ENCODE peak calls at places on chromosome 14, in nine cellular contexts. One of them, this sample, is unnamed.

GRCh38 chr14:71665157-71665556 is 267.1 kb upstream of the RGS6 start:
- DNase-seq in fibroblast of lung: peak; percentile 91
- DNase-seq in psoas muscle: no peak
- DNase-seq in IMR-90: peak; percentile 89
- DNase-seq in neural progenitor cell: no peak
- DNase-seq in CD8-positive, alpha-beta T cell: no peak
- DNase-seq in body of pancreas: no peak
- DNase-seq in A549: no peak
- DNase-seq in colonic mucosa: no peak
- DNase-seq in this sample: peak; percentile 53

GRCh38 chr14:66137076-66137475 is 349.1 kb upstream of the CCDC196 start:
- DNase-seq in fibroblast of lung: no peak
- DNase-seq in psoas muscle: no peak
- DNase-seq in IMR-90: no peak
- DNase-seq in neural progenitor cell: no peak
- DNase-seq in CD8-positive, alpha-beta T cell: no peak
- DNase-seq in body of pancreas: no peak
- DNase-seq in A549: no peak
- DNase-seq in colonic mucosa: no peak
- DNase-seq in this sample: no peak

GRCh38 chr14:103503296-103503695 is 19.3 kb downstream of the CKB start:
- DNase-seq in fibroblast of lung: no peak
- DNase-seq in psoas muscle: no peak
- DNase-seq in IMR-90: no peak
- DNase-seq in neural progenitor cell: no peak
- DNase-seq in CD8-positive, alpha-beta T cell: no peak
- DNase-seq in body of pancreas: no peak
- DNase-seq in A549: no peak
- DNase-seq in colonic mucosa: no peak
- DNase-seq in this sample: no peak

GRCh38 chr14:54253195-54253947 is 143.4 kb upstream of the CDKN3 start:
- DNase-seq in fibroblast of lung: peak; percentile 98
- DNase-seq in psoas muscle: no peak
- DNase-seq in IMR-90: peak; percentile 89
- DNase-seq in neural progenitor cell: no peak
- DNase-seq in CD8-positive, alpha-beta T cell: no peak
- DNase-seq in body of pancreas: no peak
- DNase-seq in A549: peak; percentile 33
- DNase-seq in colonic mucosa: no peak
- DNase-seq in this sample: peak; percentile 75

GRCh38 chr14:49598182-49598478 is 610 bp upstream of the LRR1 start:
- DNase-seq in fibroblast of lung: no peak
- DNase-seq in psoas muscle: peak; percentile 30
- DNase-seq in IMR-90: no peak
- DNase-seq in neural progenitor cell: no peak
- DNase-seq in CD8-positive, alpha-beta T cell: no peak
- DNase-seq in body of pancreas: peak; percentile 52
- DNase-seq in A549: peak; percentile 23
- DNase-seq in colonic mucosa: peak; percentile 53
- DNase-seq in this sample: no peak

GRCh38 chr14:71320734-71321555 is 413.7 kb downstream of the PCNX1 start:
- DNase-seq in fibroblast of lung: peak; percentile 72
- DNase-seq in psoas muscle: peak; percentile 63
- DNase-seq in IMR-90: peak; percentile 69
- DNase-seq in neural progenitor cell: peak; percentile 87
- DNase-seq in CD8-positive, alpha-beta T cell: peak; percentile 60
- DNase-seq in body of pancreas: peak; percentile 72
- DNase-seq in A549: peak; percentile 46
- DNase-seq in colonic mucosa: peak; percentile 62
- DNase-seq in this sample: no peak

GRCh38 chr14:65999865-66000264 is 486.3 kb upstream of the CCDC196 start:
- DNase-seq in fibroblast of lung: no peak
- DNase-seq in psoas muscle: no peak
- DNase-seq in IMR-90: no peak
- DNase-seq in neural progenitor cell: no peak
- DNase-seq in CD8-positive, alpha-beta T cell: no peak
- DNase-seq in body of pancreas: no peak
- DNase-seq in A549: no peak
- DNase-seq in colonic mucosa: no peak
- DNase-seq in this sample: no peak

GRCh38 chr14:104980601-104981531 is 2.7 kb upstream of the AHNAK2 start:
- DNase-seq in fibroblast of lung: no peak
- DNase-seq in psoas muscle: no peak
- DNase-seq in IMR-90: no peak
- DNase-seq in neural progenitor cell: no peak
- DNase-seq in CD8-positive, alpha-beta T cell: no peak
- DNase-seq in body of pancreas: no peak
- DNase-seq in A549: no peak
- DNase-seq in colonic mucosa: peak; percentile 16
- DNase-seq in this sample: no peak

GRCh38 chr14:67137744-67138371 is 51.4 kb upstream of the GARIN2 start:
- DNase-seq in fibroblast of lung: peak; percentile 16
- DNase-seq in psoas muscle: no peak
- DNase-seq in IMR-90: peak; percentile 22
- DNase-seq in neural progenitor cell: no peak
- DNase-seq in CD8-positive, alpha-beta T cell: no peak
- DNase-seq in body of pancreas: no peak
- DNase-seq in A549: peak; percentile 11
- DNase-seq in colonic mucosa: no peak
- DNase-seq in this sample: no peak

GRCh38 chr14:52974406-52974805 is 23.6 kb upstream of the FERMT2 start:
- DNase-seq in fibroblast of lung: peak; percentile 17
- DNase-seq in psoas muscle: no peak
- DNase-seq in IMR-90: peak; percentile 41
- DNase-seq in neural progenitor cell: no peak
- DNase-seq in CD8-positive, alpha-beta T cell: no peak
- DNase-seq in body of pancreas: no peak
- DNase-seq in A549: no peak
- DNase-seq in colonic mucosa: no peak
- DNase-seq in this sample: no peak

GRCh38 chr14:98960617-98961013 is 311.4 kb downstream of the BCL11B start:
- DNase-seq in fibroblast of lung: no peak
- DNase-seq in psoas muscle: no peak
- DNase-seq in IMR-90: no peak
- DNase-seq in neural progenitor cell: no peak
- DNase-seq in CD8-positive, alpha-beta T cell: no peak
- DNase-seq in body of pancreas: no peak
- DNase-seq in A549: no peak
- DNase-seq in colonic mucosa: no peak
- DNase-seq in this sample: no peak

GRCh38 chr14:80987235-80988032 is 32.0 kb downstream of the TSHR start:
- DNase-seq in fibroblast of lung: peak; percentile 51
- DNase-seq in psoas muscle: peak; percentile 17
- DNase-seq in IMR-90: peak; percentile 69
- DNase-seq in neural progenitor cell: peak; percentile 68
- DNase-seq in CD8-positive, alpha-beta T cell: peak; percentile 63
- DNase-seq in body of pancreas: peak; percentile 79
- DNase-seq in A549: peak; percentile 64
- DNase-seq in colonic mucosa: peak; percentile 78
- DNase-seq in this sample: no peak

GRCh38 chr14:58639842-58640484 is 2.2 kb downstream of the DACT1 start:
- DNase-seq in fibroblast of lung: peak; percentile 87
- DNase-seq in psoas muscle: no peak
- DNase-seq in IMR-90: peak; percentile 86
- DNase-seq in neural progenitor cell: peak; percentile 68
- DNase-seq in CD8-positive, alpha-beta T cell: no peak
- DNase-seq in body of pancreas: peak; percentile 30
- DNase-seq in A549: peak; percentile 47
- DNase-seq in colonic mucosa: peak; percentile 68
- DNase-seq in this sample: peak; percentile 68

GRCh38 chr14:58638231-58639205 is 756 bp downstream of the DACT1 start:
- DNase-seq in fibroblast of lung: peak; percentile 57
- DNase-seq in psoas muscle: peak; percentile 28
- DNase-seq in IMR-90: peak; percentile 30
- DNase-seq in neural progenitor cell: peak; percentile 70
- DNase-seq in CD8-positive, alpha-beta T cell: no peak
- DNase-seq in body of pancreas: peak; percentile 29
- DNase-seq in A549: no peak
- DNase-seq in colonic mucosa: peak; percentile 24
- DNase-seq in this sample: no peak

GRCh38 chr14:58637040-58637390 is 747 bp upstream of the DACT1 start:
- DNase-seq in fibroblast of lung: peak; percentile 93
- DNase-seq in psoas muscle: peak; percentile 37
- DNase-seq in IMR-90: peak; percentile 94
- DNase-seq in neural progenitor cell: peak; percentile 34
- DNase-seq in CD8-positive, alpha-beta T cell: peak; percentile 17
- DNase-seq in body of pancreas: peak; percentile 41
- DNase-seq in A549: no peak
- DNase-seq in colonic mucosa: peak; percentile 56
- DNase-seq in this sample: peak; percentile 46

GRCh38 chr14:58636129-58636528 is 1.6 kb upstream of the DACT1 start:
- DNase-seq in fibroblast of lung: no peak
- DNase-seq in psoas muscle: no peak
- DNase-seq in IMR-90: no peak
- DNase-seq in neural progenitor cell: no peak
- DNase-seq in CD8-positive, alpha-beta T cell: no peak
- DNase-seq in body of pancreas: no peak
- DNase-seq in A549: no peak
- DNase-seq in colonic mucosa: no peak
- DNase-seq in this sample: no peak

GRCh38 chr14:58637391-58638230 is at the start of gene DACT1:
- DNase-seq in fibroblast of lung: peak; percentile 85
- DNase-seq in psoas muscle: peak; percentile 70
- DNase-seq in IMR-90: peak; percentile 79
- DNase-seq in neural progenitor cell: peak; percentile 90
- DNase-seq in CD8-positive, alpha-beta T cell: peak; percentile 27
- DNase-seq in body of pancreas: peak; percentile 54
- DNase-seq in A549: peak; percentile 16
- DNase-seq in colonic mucosa: peak; percentile 59
- DNase-seq in this sample: no peak
- TF ChIP-seq CTCF in fibroblast of lung: no peak
- TF ChIP-seq CTCF in psoas muscle: peak; percentile 18
- TF ChIP-seq CTCF in IMR-90: peak; percentile 13
- TF ChIP-seq CTCF in neural progenitor cell: no peak
- TF ChIP-seq CTCF in CD8-positive, alpha-beta T cell: no peak
- TF ChIP-seq CTCF in body of pancreas: no peak
- TF ChIP-seq CTCF in A549: peak; percentile 7
- TF ChIP-seq CTCF in colonic mucosa: no peak
- TF ChIP-seq CTCF in this sample: no peak

DNA sequence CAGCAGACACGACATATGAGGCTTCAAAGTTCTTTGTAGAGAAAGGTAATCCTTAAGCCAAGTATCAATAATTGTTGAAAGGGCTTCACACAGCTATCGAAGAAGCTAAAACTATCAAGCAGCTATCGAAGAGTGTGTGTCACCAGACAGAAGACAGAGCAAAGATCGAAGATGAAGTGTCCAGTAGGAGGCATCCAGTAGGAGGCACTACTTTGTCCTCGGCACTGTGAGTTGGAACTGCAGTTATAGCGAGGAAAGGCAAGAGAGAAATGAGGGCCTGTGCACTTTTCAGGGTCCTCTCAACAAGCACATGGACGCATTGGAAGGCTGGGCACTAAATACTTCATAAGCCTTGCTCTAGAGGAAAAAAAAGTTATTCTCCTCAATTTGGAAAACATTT is 174.3 kb downstream of the CALM1 start:
- DNase-seq in fibroblast of lung: no peak
- DNase-seq in psoas muscle: no peak
- DNase-seq in IMR-90: no peak
- DNase-seq in neural progenitor cell: no peak
- DNase-seq in CD8-positive, alpha-beta T cell: no peak
- DNase-seq in body of pancreas: no peak
- DNase-seq in A549: no peak
- DNase-seq in colonic mucosa: no peak
- DNase-seq in this sample: no peak
- H3K4me3 ChIP-seq in fibroblast of lung: no peak overlapping the region
- H3K4me3 ChIP-seq in psoas muscle: no peak overlapping the region
- H3K4me3 ChIP-seq in IMR-90: no peak overlapping the region
- H3K4me3 ChIP-seq in neural progenitor cell: no peak overlapping the region
- H3K4me3 ChIP-seq in CD8-positive, alpha-beta T cell: no peak overlapping the region
- H3K4me3 ChIP-seq in body of pancreas: no peak overlapping the region
- H3K4me3 ChIP-seq in A549: no peak overlapping the region
- H3K4me3 ChIP-seq in colonic mucosa: no peak overlapping the region
- H3K4me3 ChIP-seq in this sample: no peak overlapping the region

GRCh38 chr14:100839573-100840175 is 13.8 kb downstream of the MEG3 start:
- DNase-seq in fibroblast of lung: no peak
- DNase-seq in psoas muscle: peak; percentile 23
- DNase-seq in IMR-90: no peak
- DNase-seq in neural progenitor cell: peak; percentile 59
- DNase-seq in CD8-positive, alpha-beta T cell: no peak
- DNase-seq in body of pancreas: no peak
- DNase-seq in A549: no peak
- DNase-seq in colonic mucosa: no peak
- DNase-seq in this sample: no peak

GRCh38 chr14:100838493-100839440 is 12.8 kb downstream of the MEG3 start:
- DNase-seq in fibroblast of lung: peak; percentile 48
- DNase-seq in psoas muscle: no peak
- DNase-seq in IMR-90: peak; percentile 52
- DNase-seq in neural progenitor cell: peak; percentile 85
- DNase-seq in CD8-positive, alpha-beta T cell: no peak
- DNase-seq in body of pancreas: no peak
- DNase-seq in A549: no peak
- DNase-seq in colonic mucosa: no peak
- DNase-seq in this sample: no peak

GRCh38 chr14:100841445-100842403 is 15.8 kb downstream of the MEG3 start:
- DNase-seq in fibroblast of lung: no peak
- DNase-seq in psoas muscle: peak; percentile 12
- DNase-seq in IMR-90: no peak
- DNase-seq in neural progenitor cell: no peak
- DNase-seq in CD8-positive, alpha-beta T cell: no peak
- DNase-seq in body of pancreas: no peak
- DNase-seq in A549: no peak
- DNase-seq in colonic mucosa: no peak
- DNase-seq in this sample: no peak

GRCh38 chr14:100840751-100841444 is 15.0 kb downstream of the MEG3 start:
- DNase-seq in fibroblast of lung: no peak
- DNase-seq in psoas muscle: no peak
- DNase-seq in IMR-90: no peak
- DNase-seq in neural progenitor cell: peak; percentile 79
- DNase-seq in CD8-positive, alpha-beta T cell: no peak
- DNase-seq in body of pancreas: no peak
- DNase-seq in A549: no peak
- DNase-seq in colonic mucosa: no peak
- DNase-seq in this sample: no peak

DNA sequence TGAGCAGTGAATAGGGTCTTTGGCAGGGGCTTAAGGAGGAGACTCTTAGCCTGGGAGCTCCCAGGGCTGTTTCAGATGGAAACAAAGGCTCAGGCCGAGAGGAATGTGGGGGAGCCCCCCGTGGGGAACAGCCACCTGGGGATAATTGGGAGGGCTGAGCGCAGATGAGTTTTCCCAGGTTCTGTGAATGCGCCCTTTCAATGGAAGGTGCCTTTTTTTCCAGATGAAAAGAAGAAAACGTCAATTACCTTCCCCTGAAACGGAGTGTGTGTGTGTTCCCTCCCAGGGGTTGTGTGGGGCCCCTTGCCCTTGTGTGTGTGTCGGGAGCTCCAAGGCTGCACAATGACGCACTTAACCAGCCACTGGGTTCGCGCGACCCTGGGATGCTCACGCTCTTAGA is 14.4 kb downstream of the MEG3 start:
- DNase-seq in fibroblast of lung: no peak
- DNase-seq in psoas muscle: peak; percentile 15
- DNase-seq in IMR-90: no peak
- DNase-seq in neural progenitor cell: peak; percentile 95
- DNase-seq in CD8-positive, alpha-beta T cell: no peak
- DNase-seq in body of pancreas: no peak
- DNase-seq in A549: no peak
- DNase-seq in colonic mucosa: no peak
- DNase-seq in this sample: no peak
- TF ChIP-seq CTCF in fibroblast of lung: no peak
- TF ChIP-seq CTCF in psoas muscle: no peak
- TF ChIP-seq CTCF in IMR-90: no peak
- TF ChIP-seq CTCF in neural progenitor cell: no peak
- TF ChIP-seq CTCF in CD8-positive, alpha-beta T cell: no peak
- TF ChIP-seq CTCF in body of pancreas: no peak
- TF ChIP-seq CTCF in A549: no peak
- TF ChIP-seq CTCF in colonic mucosa: no peak
- TF ChIP-seq CTCF in this sample: no peak

GRCh38 chr14:91253795-91254323 is 9.4 kb upstream of the GPR68 start:
- DNase-seq in fibroblast of lung: no peak
- DNase-seq in psoas muscle: no peak
- DNase-seq in IMR-90: no peak
- DNase-seq in neural progenitor cell: no peak
- DNase-seq in CD8-positive, alpha-beta T cell: no peak
- DNase-seq in body of pancreas: no peak
- DNase-seq in A549: no peak
- DNase-seq in colonic mucosa: no peak
- DNase-seq in this sample: no peak
- H3K4me3 ChIP-seq in fibroblast of lung: peak overlapping the region; percentile 56
- H3K4me3 ChIP-seq in psoas muscle: peak overlapping the region; percentile 66
- H3K4me3 ChIP-seq in IMR-90: peak overlapping the region; percentile 41
- H3K4me3 ChIP-seq in neural progenitor cell: peak overlapping the region; percentile 78
- H3K4me3 ChIP-seq in CD8-positive, alpha-beta T cell: peak overlapping the region; percentile 41
- H3K4me3 ChIP-seq in body of pancreas: no peak overlapping the region
- H3K4me3 ChIP-seq in A549: peak overlapping the region; percentile 87
- H3K4me3 ChIP-seq in colonic mucosa: peak overlapping the region; percentile 53
- H3K4me3 ChIP-seq in this sample: peak overlapping the region; percentile 51

This sample was measured in retinal pigment epithelial cell.